ENCODE peak calls at places on chromosomes 12 and 14, in four cellular contexts. W, Q, K and H are unnamed samples.

GRCh38 chr14:94066089-94066676 is 14.8 kb downstream of the DDX24 start:
- DNase-seq in K (no peak), Q (no peak), W (peak), H (no peak)

GRCh38 chr12:53575502-53576264 is 50.5 kb downstream of the ATF7 start:
- DNase-seq in K (peak), Q (no peak), W (no peak), H (no peak)

GRCh38 chr12:123602651-123603195 is 824 bp downstream of the DDX55 start:
- DNase-seq in W (no peak), K (no peak), Q (no peak), H (no peak)

GRCh38 chr12:29322157-29322556 is 58.8 kb downstream of the ERGIC2 start:
- DNase-seq in Q (no peak), W (no peak), K (no peak), H (no peak)

GRCh38 chr14:97603201-97603600 is 806.0 kb downstream of the VRK1 start:
- DNase-seq in Q (no peak), W (no peak), K (no peak), H (no peak)

GRCh38 chr14:32343926-32344430 is 14.9 kb downstream of the AKAP6 start:
- DNase-seq in K (no peak), Q (no peak), W (no peak), H (no peak)

GRCh38 chr14:99270491-99271287 is 1.3 kb downstream of the BCL11B start:
- DNase-seq in W (no peak), Q (no peak), K (no peak), H (peak)

GRCh38 chr12:6891637-6892036 is 13.0 kb upstream of the LRRC23 start:
- DNase-seq in W (no peak), Q (no peak), K (no peak), H (no peak)

GRCh38 chr12:67891566-67891965 is 97.7 kb upstream of the IFNG-AS1 start:
- DNase-seq in W (no peak), K (no peak), Q (no peak), H (no peak)

GRCh38 chr14:47826809-47827208 is 151.4 kb upstream of the MDGA2 start:
- DNase-seq in K (no peak), W (no peak), Q (no peak), H (no peak)

GRCh38 chr12:63918788-63919300 is 74.3 kb downstream of the SRGAP1 start:
- DNase-seq in Q (no peak), W (peak), K (no peak), H (no peak)

GRCh38 chr14:75258079-75258802 is 20.4 kb upstream of the FOS start:
- DNase-seq in W (no peak), Q (no peak), K (no peak), H (no peak)

GRCh38 chr14:99064262-99064954 is 207.6 kb downstream of the BCL11B start:
- DNase-seq in K (no peak), Q (no peak), W (no peak), H (no peak)

GRCh38 chr12:76032043-76032981 is 736 bp upstream of the PHLDA1 start:
- DNase-seq in Q (peak), W (peak), K (peak), H (peak)

GRCh38 chr12:104710940-104711725 is 247.0 kb downstream of the SLC41A2 start:
- DNase-seq in W (no peak), Q (no peak), K (no peak), H (no peak)

GRCh38 chr14:56136571-56137498 is 18.6 kb downstream of the PELI2 start:
- DNase-seq in W (no peak), K (no peak), Q (no peak), H (no peak)

GRCh38 chr12:120468271-120468845 is 1.2 kb downstream of the SRSF9 start:
- DNase-seq in Q (no peak), W (peak), K (no peak), H (peak)

GRCh38 chr12:124750787-124751471 is 112.7 kb downstream of the SCARB1 start:
- DNase-seq in K (peak), Q (no peak), W (no peak), H (peak)

GRCh38 chr12:109949089-109949488 is 47.1 kb downstream of the GIT2 start:
- DNase-seq in K (no peak), Q (no peak), W (peak), H (no peak)

GRCh38 chr14:105378199-105378598 is 20.1 kb upstream of the TEX22 start:
- DNase-seq in Q (no peak), K (peak), W (no peak), H (no peak)

GRCh38 chr14:105377555-105378182 is 20.7 kb upstream of the TEX22 start:
- DNase-seq in K (peak), Q (no peak), W (no peak), H (peak)

GRCh38 chr14:105376521-105377440 is 21.6 kb upstream of the TEX22 start:
- DNase-seq in K (peak), W (no peak), Q (no peak), H (peak)

GRCh38 chr14:105374389-105374788 is 23.9 kb upstream of the TEX22 start:
- DNase-seq in W (no peak), K (peak), Q (no peak), H (no peak)

GRCh38 chr14:105375635-105376057 is 22.7 kb upstream of the TEX22 start:
- DNase-seq in Q (no peak), W (no peak), K (no peak), H (no peak)
- TF ChIP-seq TCF7 in Q (no peak), W (no peak), K (no peak), H (no peak)

DNA sequence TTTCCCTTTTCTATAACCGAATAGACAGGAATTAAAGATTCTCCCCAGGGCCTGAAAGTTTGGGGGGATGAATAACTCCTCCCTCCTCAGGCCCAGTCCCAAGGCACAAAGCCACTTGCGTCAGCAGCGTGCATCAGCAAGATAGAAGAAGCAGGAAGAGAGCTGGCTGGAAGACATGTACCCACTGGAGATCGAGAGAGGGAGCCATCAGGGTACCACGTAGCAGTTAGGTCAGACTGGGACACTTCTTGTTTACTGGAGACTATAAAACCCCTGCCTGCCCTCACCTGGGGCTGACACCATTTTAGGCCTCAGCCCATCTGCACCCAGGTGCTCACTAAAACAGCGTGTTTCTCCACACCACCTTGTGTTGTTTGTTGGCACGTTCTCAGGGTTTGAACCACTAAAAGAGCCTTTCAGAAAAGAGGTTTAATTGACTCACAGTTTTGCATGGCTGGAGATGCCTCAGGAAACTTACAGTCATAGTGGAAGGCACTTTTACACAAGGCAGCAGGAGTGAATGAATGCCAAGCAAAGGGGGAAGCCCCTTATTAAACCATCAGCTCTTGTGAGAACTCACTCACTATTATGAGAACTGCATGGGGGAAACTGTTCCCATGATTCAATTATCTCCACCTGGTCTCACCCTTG is 93.2 kb downstream of the TMTC3 start:
- DNase-seq in W (no peak), Q (peak), K (no peak), H (no peak)
- TF ChIP-seq ETV6 in W (no peak), Q (peak), K (no peak), H (no peak)

GRCh38 chr14:22509751-22510300 is 79.2 kb downstream of the DAD1 start:
- DNase-seq in Q (no peak), W (no peak), K (no peak), H (no peak)

GRCh38 chr14:22508662-22509035 is 80.4 kb downstream of the DAD1 start:
- DNase-seq in K (no peak), Q (no peak), W (no peak), H (no peak)

GRCh38 chr14:22509036-22509709 is 79.9 kb downstream of the DAD1 start:
- DNase-seq in W (no peak), Q (peak), K (no peak), H (no peak)

GRCh38 chr14:22512106-22512814 is 76.8 kb downstream of the DAD1 start:
- DNase-seq in Q (no peak), W (no peak), K (no peak), H (no peak)

GRCh38 chr14:22510527-22511110 is 78.4 kb downstream of the DAD1 start:
- DNase-seq in W (no peak), Q (no peak), K (no peak), H (no peak)
- TF ChIP-seq TCF7 in W (no peak), Q (no peak), K (no peak), H (no peak)

GRCh38 chr12:131211279-131211938 is 257.7 kb downstream of the ADGRD1 start:
- DNase-seq in K (no peak), Q (no peak), W (no peak), H (no peak)
- TF ChIP-seq ETV6 in K (no peak), Q (no peak), W (no peak), H (no peak)

GRCh38 chr12:34399631-34400422 is 377.5 kb downstream of the ALG10 start:
- DNase-seq in W (no peak), K (peak), Q (no peak), H (peak)
- TF ChIP-seq TCF7 in W (no peak), K (no peak), Q (no peak), H (no peak)